ENCODE peak calls at places on chromosomes 2 and 18, in five cellular contexts. I is esophagus squamous epithelium, W is cardiac fibroblast, R is osteocyte, F is hypothalamus. B is an unnamed sample.

GRCh38 chr18:79512461-79513380 is 117.0 kb downstream of the NFATC1 start:
- DNase-seq in R (peak; percentile 78), I (no peak), F (no peak), W (no peak), B (no peak)

GRCh38 chr18:4125246-4125938 is 329.7 kb downstream of the DLGAP1 start:
- DNase-seq in F (no peak), R (no peak), I (no peak), W (peak; percentile 79), B (no peak)

GRCh38 chr18:21763846-21764646 is 23.5 kb downstream of the MIB1 start:
- DNase-seq in W (no peak), I (no peak), F (no peak), R (no peak), B (no peak)

GRCh38 chr18:48815581-48816324 is 135.0 kb downstream of the SMAD7 start:
- DNase-seq in W (peak; percentile 42), R (peak; percentile 49), I (no peak), F (no peak), B (no peak)

GRCh38 chr2:239673641-239674040 is 272.8 kb upstream of the HDAC4 start:
- DNase-seq in R (peak; percentile 77), W (no peak), F (no peak), I (no peak), B (no peak)

GRCh38 chr2:46873632-46874068 is 42.0 kb downstream of the MCFD2 start:
- DNase-seq in F (no peak), I (peak; percentile 20), W (peak; percentile 97), R (no peak), B (peak; percentile 77)

GRCh38 chr2:39710807-39711206 is 45.1 kb downstream of the TMEM178A start:
- DNase-seq in F (no peak), R (no peak), W (no peak), I (no peak), B (no peak)

GRCh38 chr2:226272435-226272834 is 527.2 kb downstream of the IRS1 start:
- DNase-seq in W (no peak), R (no peak), I (no peak), F (no peak), B (no peak)

GRCh38 chr2:221346411-221346810 is 225.7 kb downstream of the EPHA4 start:
- DNase-seq in W (no peak), I (no peak), F (no peak), R (no peak), B (no peak)

GRCh38 chr2:5703166-5703565 is 11.0 kb downstream of the SOX11 start:
- DNase-seq in F (no peak), W (no peak), R (no peak), I (no peak), B (no peak)

GRCh38 chr2:241218131-241219029 is 29.9 kb downstream of the ANO7 start:
- DNase-seq in R (no peak), W (peak; percentile 33), F (no peak), I (no peak), B (no peak)

GRCh38 chr2:112812318-112813042 is 24.1 kb downstream of the IL1B start:
- DNase-seq in W (peak; percentile 95), R (no peak), I (no peak), F (no peak), B (no peak)